ENCODE peak calls at places on chromosomes 11 and 22, in six cellular contexts. T, X, A, V, M and Y are unnamed samples.

GRCh38 chr11:93059074-93059957 is 89.9 kb downstream of the MTNR1B start:
- DNase-seq in T (peak), X (no peak), A (no peak), V (no peak), M (peak), Y (no peak)

GRCh38 chr11:126951465-126951864 is 49.1 kb downstream of the KIRREL3 start:
- DNase-seq in T (no peak), X (no peak), A (no peak), V (no peak), M (no peak), Y (no peak)

GRCh38 chr11:10414181-10414580 is 40.9 kb upstream of the AMPD3 start:
- DNase-seq in T (no peak), X (no peak), A (no peak), V (no peak), M (no peak), Y (no peak)

GRCh38 chr11:34263462-34264186 is 94.2 kb downstream of the ABTB2 start:
- DNase-seq in T (peak), X (no peak), A (peak), V (no peak), M (peak), Y (peak)

GRCh38 chr11:47071871-47072270 is 104.8 kb downstream of the ARFGAP2 start:
- DNase-seq in T (peak), X (no peak), A (peak), V (no peak), M (no peak), Y (no peak)

GRCh38 chr11:83706581-83706980 is 420.4 kb upstream of the CCDC90B start:
- DNase-seq in T (no peak), X (no peak), A (no peak), V (no peak), M (no peak), Y (no peak)

GRCh38 chr11:125945797-125946520 is at the start of gene VSIG10L2:
- DNase-seq in T (no peak), X (no peak), A (no peak), V (no peak), M (no peak), Y (no peak)

GRCh38 chr11:15720460-15720859 is 605.7 kb downstream of the INSC start:
- DNase-seq in T (no peak), X (no peak), A (no peak), V (no peak), M (peak), Y (no peak)

GRCh38 chr11:2521081-2521480 is 76.3 kb downstream of the KCNQ1 start:
- DNase-seq in T (no peak), X (no peak), A (no peak), V (no peak), M (no peak), Y (peak)

GRCh38 chr22:27715078-27715477 is 86.5 kb downstream of the MN1 start:
- DNase-seq in T (no peak), X (no peak), A (no peak), V (no peak), M (no peak), Y (no peak)

GRCh38 chr11:69035150-69035958 is 13.4 kb upstream of the TPCN2 start:
- DNase-seq in T (no peak), X (no peak), A (no peak), V (peak), M (no peak), Y (peak)

GRCh38 chr11:94790771-94791180 is 22.6 kb downstream of the AMOTL1 start:
- DNase-seq in T (no peak), X (no peak), A (no peak), V (no peak), M (no peak), Y (no peak)

GRCh38 chr11:77561257-77561656 is 28.5 kb upstream of the AQP11 start:
- DNase-seq in T (no peak), X (no peak), A (no peak), V (no peak), M (no peak), Y (no peak)

GRCh38 chr22:39174498-39175120 is 22.1 kb upstream of the CBX7 start:
- DNase-seq in T (peak), X (peak), A (peak), V (peak), M (peak), Y (peak)

GRCh38 chr11:47186076-47186936 is at the start of gene PACSIN3:
- DNase-seq in T (peak), X (peak), A (peak), V (peak), M (peak), Y (no peak)

GRCh38 chr11:8056810-8057463 is 24.1 kb upstream of the TUB start:
- DNase-seq in T (peak), X (no peak), A (no peak), V (no peak), M (peak), Y (peak)

GRCh38 chr11:103585911-103586310 is 450.5 kb upstream of the DDI1 start:
- DNase-seq in T (no peak), X (no peak), A (no peak), V (no peak), M (no peak), Y (no peak)